ENCODE peak calls at places on chromosomes 7 and 10, in seven cellular contexts. J is uterus, D is tibial nerve, S is erythroblast, W is transverse colon, X is GM12892, I is lower leg skin. E is an unnamed sample.

GRCh38 chr7:85292908-85293576 is 106.2 kb upstream of the SEMA3D start:
- DNase-seq in J (no peak), D (no peak), S (no peak), W (no peak), X (no peak), I (no peak), E (no peak)

GRCh38 chr10:103921750-103922195 is 3.8 kb upstream of the STN1 start:
- DNase-seq in J (no peak), D (no peak), S (peak), W (peak), X (no peak), I (no peak), E (no peak)

GRCh38 chr7:97064972-97065587 is 40.4 kb upstream of the DLX5 start:
- DNase-seq in J (no peak), D (peak), S (peak), W (no peak), X (peak), I (no peak), E (peak)

GRCh38 chr7:44072364-44073231 is 7.2 kb upstream of the PGAM2 start:
- DNase-seq in J (peak), D (peak), S (peak), W (peak), X (no peak), I (no peak), E (peak)

GRCh38 chr7:1087952-1088920 is at the start of gene GPER1:
- DNase-seq in J (peak), D (peak), S (no peak), W (peak), X (no peak), I (no peak), E (peak)

GRCh38 chr10:112375721-112376577 is 2.0 kb downstream of the ACSL5 start:
- DNase-seq in J (peak), D (peak), S (peak), W (peak), X (peak), I (no peak), E (no peak)

GRCh38 chr10:52308251-52309031 is 5.6 kb upstream of the DKK1 start:
- DNase-seq in J (peak), D (peak), S (peak), W (peak), X (no peak), I (peak), E (no peak)

GRCh38 chr10:43928425-43928968 is 279.8 kb upstream of the ZNF32 start:
- DNase-seq in J (no peak), D (no peak), S (no peak), W (no peak), X (no peak), I (no peak), E (no peak)

GRCh38 chr10:127405221-127405620 is 143.9 kb upstream of the NPS start:
- DNase-seq in J (no peak), D (no peak), S (no peak), W (no peak), X (no peak), I (no peak), E (peak)

GRCh38 chr7:70585071-70585470 is 546.9 kb upstream of the GALNT17 start:
- DNase-seq in J (no peak), D (no peak), S (no peak), W (no peak), X (no peak), I (no peak), E (no peak)

GRCh38 chr7:66050990-66051424 is 24.6 kb upstream of the ASL start:
- DNase-seq in J (no peak), D (no peak), S (no peak), W (no peak), X (no peak), I (no peak), E (peak)

GRCh38 chr10:71634531-71635164 is 84.9 kb downstream of the C10orf105 start:
- DNase-seq in J (no peak), D (no peak), S (no peak), W (peak), X (no peak), I (no peak), E (no peak)

GRCh38 chr7:146772581-146772980 is 656.0 kb downstream of the CNTNAP2 start:
- DNase-seq in J (no peak), D (no peak), S (peak), W (no peak), X (no peak), I (no peak), E (peak)

GRCh38 chr10:96919785-96920425 is 87.8 kb downstream of the LCOR start:
- DNase-seq in J (no peak), D (no peak), S (no peak), W (no peak), X (no peak), I (no peak), E (no peak)

GRCh38 chr7:4973728-4974198 is 14.8 kb upstream of the MMD2 start:
- DNase-seq in J (peak), D (peak), S (peak), W (peak), X (peak), I (peak), E (peak)
- TF ChIP-seq POLR2A in J (peak), D (peak), S (peak), W (peak), X (peak), I (no peak), E (peak)

DNA sequence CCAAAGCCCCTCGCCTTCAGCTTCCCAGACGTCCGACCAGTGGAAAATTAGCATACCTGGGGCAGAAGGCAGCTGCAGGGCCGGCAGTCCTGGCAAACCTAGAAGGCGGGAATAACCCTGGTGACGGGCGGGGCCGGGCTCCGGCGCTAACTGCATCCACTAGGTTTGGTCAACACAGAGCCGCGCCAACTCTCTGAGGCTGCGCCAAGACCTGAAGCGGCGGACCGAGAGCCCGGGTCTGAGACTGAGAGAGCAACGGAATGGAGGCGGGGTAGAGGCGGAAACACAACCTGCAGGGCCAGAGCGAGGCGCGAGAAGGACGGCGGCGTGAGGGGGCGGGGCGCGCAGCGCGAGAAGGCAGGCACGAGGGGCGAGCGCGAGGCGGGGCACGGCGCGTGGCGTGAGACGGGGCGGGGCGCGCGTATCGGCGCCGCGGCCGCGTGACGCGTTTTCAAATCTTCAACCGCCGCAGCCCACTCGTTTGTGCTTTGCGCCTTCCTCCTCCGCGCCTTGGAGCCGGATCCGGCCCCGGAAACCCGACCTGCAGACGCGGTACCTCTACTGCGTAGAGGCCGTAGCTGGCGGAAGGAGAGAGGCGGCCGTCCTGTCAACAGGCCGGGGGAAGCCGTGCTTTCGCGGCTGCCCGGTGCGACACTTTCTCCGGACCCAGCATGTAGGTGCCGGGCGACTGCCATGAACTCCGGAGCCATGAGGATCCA is at the start of the genes DBF4 and SLC25A40:
- DNase-seq in J (peak), D (peak), S (peak), W (peak), X (peak), I (peak), E (peak)
- TF ChIP-seq POLR2A in J (peak), D (peak), S (peak), W (peak), X (peak), I (no peak), E (peak)

GRCh38 chr10:74991435-74991834 is 120.0 kb upstream of the SAMD8 start:
- DNase-seq in J (no peak), D (no peak), S (peak), W (no peak), X (no peak), I (no peak), E (peak)
- TF ChIP-seq POLR2A in J (no peak), D (no peak), S (no peak), W (no peak), X (no peak), I (no peak), E (no peak)

GRCh38 chr7:76356115-76356514 is 2.7 kb downstream of the YWHAG start:
- DNase-seq in J (no peak), D (no peak), S (no peak), W (no peak), X (no peak), I (no peak), E (no peak)

GRCh38 chr7:76356823-76357222 is 2.0 kb downstream of the YWHAG start:
- DNase-seq in J (no peak), D (no peak), S (peak), W (peak), X (no peak), I (no peak), E (no peak)

GRCh38 chr7:76353744-76354143 is 5.0 kb downstream of the YWHAG start:
- DNase-seq in J (no peak), D (no peak), S (no peak), W (no peak), X (no peak), I (no peak), E (no peak)

GRCh38 chr7:76354516-76354915 is 4.3 kb downstream of the YWHAG start:
- DNase-seq in J (no peak), D (no peak), S (no peak), W (no peak), X (no peak), I (no peak), E (no peak)

DNA sequence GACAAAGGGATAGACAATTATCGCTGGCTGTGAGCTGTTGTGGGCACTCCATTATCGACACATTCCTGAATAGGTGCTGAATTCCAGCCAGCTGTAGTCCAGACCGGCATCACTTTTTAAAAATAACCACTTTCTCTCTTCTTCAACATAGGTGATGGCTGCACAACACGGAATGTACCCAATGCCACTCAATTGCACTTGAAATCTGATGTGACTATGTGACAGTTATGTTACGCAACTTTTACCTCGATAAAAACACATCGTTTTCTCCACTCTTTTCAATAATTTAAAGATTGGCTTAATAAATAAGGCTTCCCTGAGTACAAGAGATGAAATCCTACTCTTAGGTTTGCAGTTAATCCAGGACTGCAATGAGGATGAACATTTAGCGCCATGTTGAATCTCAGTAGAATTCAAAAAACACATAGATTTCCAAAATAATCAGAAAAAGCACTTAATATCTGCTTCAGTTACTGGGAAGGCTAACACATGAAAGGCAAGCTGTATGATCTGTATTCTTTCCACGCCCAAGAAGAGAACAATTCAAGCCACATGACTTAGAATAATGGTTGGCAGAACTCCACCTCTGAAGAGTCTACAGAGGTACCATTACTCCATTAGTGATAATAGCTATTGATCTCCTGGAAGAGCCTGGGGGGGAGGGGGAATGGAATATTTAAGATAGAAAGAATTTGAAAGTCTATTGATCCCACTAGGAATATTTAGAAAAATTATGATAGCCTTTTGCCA is 3.6 kb downstream of the YWHAG start:
- DNase-seq in J (no peak), D (no peak), S (no peak), W (no peak), X (no peak), I (no peak), E (no peak)
- TF ChIP-seq POLR2A in J (no peak), D (no peak), S (no peak), W (no peak), X (no peak), I (no peak), E (no peak)

GRCh38 chr7:156518466-156518865 is 122.1 kb upstream of the RNF32 start:
- DNase-seq in J (no peak), D (no peak), S (no peak), W (no peak), X (no peak), I (no peak), E (no peak)

GRCh38 chr7:156516791-156517378 is 123.7 kb upstream of the RNF32 start:
- DNase-seq in J (no peak), D (no peak), S (no peak), W (no peak), X (no peak), I (no peak), E (no peak)

GRCh38 chr7:156514851-156515250 is 125.7 kb upstream of the RNF32 start:
- DNase-seq in J (no peak), D (no peak), S (no peak), W (no peak), X (no peak), I (no peak), E (no peak)

GRCh38 chr7:156519070-156519469 is 121.5 kb upstream of the RNF32 start:
- DNase-seq in J (no peak), D (no peak), S (no peak), W (no peak), X (no peak), I (no peak), E (no peak)

DNA sequence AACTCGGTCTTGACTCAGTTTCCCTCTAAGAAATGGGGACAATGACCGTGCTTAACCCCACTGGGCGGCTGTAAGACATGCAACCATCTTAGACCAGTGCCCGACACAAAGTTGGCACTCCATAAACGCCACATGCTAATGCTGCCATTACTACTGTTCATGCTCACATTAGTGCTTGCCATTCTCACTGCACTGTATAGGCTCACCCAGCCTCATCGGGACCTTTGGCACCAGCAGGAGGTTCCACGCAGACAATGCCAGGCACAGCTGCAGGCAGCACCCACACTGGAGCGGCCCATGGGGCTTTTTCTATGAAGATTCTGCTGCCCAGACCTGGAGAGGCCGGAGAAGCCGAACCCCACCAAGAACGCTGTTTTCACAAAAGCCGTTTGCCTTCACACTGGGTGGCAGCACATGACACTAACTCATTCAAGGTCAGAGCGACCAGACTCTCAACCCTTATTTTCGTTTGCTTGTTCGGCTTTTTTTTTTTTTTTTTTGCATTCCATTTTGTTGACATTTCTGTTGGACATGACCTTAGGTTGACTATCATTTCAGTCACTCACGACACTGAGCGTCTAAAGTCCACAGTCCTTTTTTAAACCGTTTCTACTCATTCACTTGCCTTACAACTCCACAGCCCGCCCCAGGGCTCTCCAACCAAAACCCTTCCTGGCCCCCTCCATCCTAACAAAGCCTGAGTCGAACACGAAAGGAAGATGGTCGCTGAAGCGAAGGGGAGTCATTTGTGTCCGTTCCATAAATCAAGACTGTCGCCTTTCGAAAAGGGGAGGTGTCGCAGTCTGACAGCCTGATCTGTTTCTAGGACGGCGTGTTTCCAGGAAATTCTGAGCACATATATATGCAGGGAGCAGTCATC is 124.4 kb upstream of the RNF32 start:
- DNase-seq in J (no peak), D (no peak), S (no peak), W (peak), X (no peak), I (no peak), E (no peak)
- TF ChIP-seq POLR2A in J (no peak), D (no peak), S (no peak), W (peak), X (no peak), I (no peak), E (no peak)

DNA sequence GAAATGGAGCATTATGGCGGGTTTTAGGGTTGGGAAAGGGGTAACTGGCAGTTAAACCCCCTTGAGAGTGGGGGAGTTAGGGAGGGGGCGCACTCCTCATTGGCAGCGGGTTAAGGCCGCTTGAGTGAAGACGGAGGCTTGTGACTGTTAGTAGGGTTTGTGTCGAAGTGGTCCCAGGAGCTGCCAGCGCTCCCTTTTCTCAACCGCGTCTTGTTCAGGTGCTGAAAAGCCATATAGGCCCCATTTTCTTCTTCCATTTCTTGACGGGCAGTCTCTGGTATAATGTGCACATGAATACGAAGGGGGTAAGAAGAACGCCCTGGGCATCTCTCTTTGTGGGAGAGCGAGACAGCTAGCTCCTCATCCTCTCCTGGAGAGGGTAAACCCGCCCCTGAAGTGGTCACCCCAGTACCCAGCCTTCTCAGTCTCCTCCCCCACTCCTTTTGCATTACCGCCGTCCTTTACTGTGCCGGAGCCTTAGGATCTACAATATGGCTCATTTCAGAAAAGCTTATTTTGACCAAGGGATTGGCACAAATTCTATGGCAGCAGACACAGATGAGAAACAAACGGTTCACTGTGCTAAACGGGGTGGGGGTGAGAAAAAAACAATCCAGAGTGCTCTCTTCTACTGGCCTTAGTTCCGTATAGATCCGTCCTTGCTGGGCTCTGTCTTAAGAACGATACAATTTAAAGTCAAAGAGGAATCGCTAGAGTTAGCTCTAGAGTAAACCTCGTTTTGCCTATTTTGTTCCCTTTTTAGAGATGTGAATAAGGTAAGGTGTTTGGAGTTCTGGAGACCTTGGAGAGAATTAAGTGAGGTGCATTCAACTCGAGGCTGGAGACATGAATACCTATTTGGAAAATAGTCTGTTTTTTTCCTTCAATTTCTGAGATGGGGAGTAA is 973 bp downstream of the KMT2E start:
- DNase-seq in J (peak), D (peak), S (peak), W (peak), X (peak), I (peak), E (no peak)
- TF ChIP-seq POLR2A in J (peak), D (peak), S (peak), W (peak), X (peak), I (no peak), E (peak)

DNA sequence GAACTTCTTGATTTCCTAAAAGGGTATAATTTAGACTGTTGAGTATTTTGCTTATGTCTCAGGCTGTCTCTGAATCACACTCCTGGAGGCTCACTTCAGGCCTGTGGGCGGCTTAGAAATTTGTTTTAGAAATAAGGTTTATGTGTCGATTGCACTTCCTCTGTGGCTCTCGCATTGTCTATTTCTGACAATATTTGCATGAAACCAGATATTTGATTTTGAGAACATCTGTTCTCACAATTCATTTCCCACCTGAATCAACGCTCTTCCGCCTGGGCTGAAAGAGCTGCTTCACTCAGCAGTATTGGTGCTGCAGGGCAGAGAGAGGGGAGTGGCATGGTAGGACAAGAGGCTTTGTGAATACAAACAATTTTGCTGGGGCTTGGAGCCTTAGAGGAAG is 262.0 kb downstream of the ADRA2A start:
- DNase-seq in J (no peak), D (no peak), S (no peak), W (peak), X (no peak), I (no peak), E (no peak)
- TF ChIP-seq POLR2A in J (no peak), D (no peak), S (no peak), W (no peak), X (no peak), I (no peak), E (no peak)

DNA sequence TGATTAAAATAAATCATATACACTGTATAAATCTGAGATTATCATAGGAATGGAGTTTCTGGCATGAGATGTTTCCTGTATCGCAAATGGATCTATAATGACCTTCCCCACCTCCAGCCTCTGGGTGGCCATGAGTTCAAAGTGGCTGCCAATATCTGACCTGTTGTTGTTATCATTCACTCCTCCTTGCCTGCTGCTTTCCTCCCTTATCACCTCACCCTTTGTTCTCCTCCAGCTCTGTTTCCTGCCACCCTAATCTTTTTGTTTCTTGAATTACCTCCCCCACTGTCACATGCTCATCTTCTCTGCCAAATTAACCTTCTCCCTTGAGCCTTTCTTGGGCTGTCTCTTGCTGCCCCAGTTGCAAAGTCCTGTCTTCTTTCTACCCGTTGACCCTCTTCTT is 12.0 kb downstream of the SCD start:
- DNase-seq in J (no peak), D (no peak), S (peak), W (no peak), X (no peak), I (no peak), E (no peak)
- TF ChIP-seq POLR2A in J (no peak), D (no peak), S (no peak), W (no peak), X (no peak), I (no peak), E (no peak)